ENCODE peak calls at places on chromosomes 11 and 22, in seven cellular contexts. Y is IMR-90, D is kidney, B is A549, N is stomach, E is adrenal gland, J is sigmoid colon. U is an unnamed sample.
A peak's percentile ranks its signal among the peaks of the same experiment; 100 is the strongest.

GRCh38 chr11:66150725-66151124 is 80.7 kb downstream of the PACS1 start:
- DNase-seq in Y (no peak), D (no peak), B (no peak), N (no peak), E (no peak), J (no peak), U (no peak)

GRCh38 chr11:132082566-132082965 is 712.2 kb downstream of the NTM start:
- DNase-seq in Y (no peak), D (no peak), B (no peak), N (no peak), E (no peak), J (no peak), U (no peak)

GRCh38 chr22:35705141-35705540 is 12.5 kb upstream of the APOL5 start:
- DNase-seq in Y (peak; percentile 95), D (no peak), B (no peak), N (no peak), E (no peak), J (no peak), U (no peak)

GRCh38 chr22:42425989-42426355 is 6.2 kb downstream of the NFAM1 start:
- DNase-seq in Y (no peak), D (no peak), B (no peak), N (no peak), E (no peak), J (no peak), U (no peak)

GRCh38 chr11:102603091-102603490 is 22.0 kb downstream of the MMP20 start:
- DNase-seq in Y (peak; percentile 73), D (no peak), B (no peak), N (no peak), E (no peak), J (no peak), U (no peak)

GRCh38 chr11:35182317-35182939 is 43.5 kb downstream of the CD44 start:
- DNase-seq in Y (no peak), D (no peak), B (no peak), N (no peak), E (no peak), J (no peak), U (no peak)

GRCh38 chr11:124745835-124746620 is 6.0 kb downstream of the VSIG2 start:
- DNase-seq in Y (no peak), D (peak; percentile 85), B (peak; percentile 24), N (no peak), E (no peak), J (no peak), U (peak; percentile 87)

GRCh38 chr22:20429254-20430100 is 8.1 kb downstream of the SCARF2 start:
- DNase-seq in Y (no peak), D (peak; percentile 86), B (no peak), N (peak; percentile 83), E (peak; percentile 63), J (peak; percentile 67), U (peak; percentile 96)

GRCh38 chr11:77244277-77245014 is 57.0 kb downstream of the GDPD4 start:
- DNase-seq in Y (peak; percentile 85), D (no peak), B (peak; percentile 24), N (no peak), E (no peak), J (no peak), U (no peak)

GRCh38 chr11:111561801-111562325 is 21.3 kb downstream of the LAYN start:
- DNase-seq in Y (peak; percentile 86), D (no peak), B (peak; percentile 45), N (no peak), E (no peak), J (no peak), U (no peak)

GRCh38 chr11:18878211-18878610 is 61.0 kb downstream of the MRGPRX1 start:
- DNase-seq in Y (no peak), D (no peak), B (no peak), N (no peak), E (no peak), J (no peak), U (no peak)

GRCh38 chr11:15291885-15292284 is 177.2 kb downstream of the INSC start:
- DNase-seq in Y (no peak), D (no peak), B (no peak), N (no peak), E (no peak), J (no peak), U (no peak)

GRCh38 chr22:31730344-31730711 is 19.6 kb downstream of the PRR14L start:
- DNase-seq in Y (no peak), D (no peak), B (no peak), N (no peak), E (no peak), J (no peak), U (no peak)

GRCh38 chr11:33704240-33705002 is 3.8 kb upstream of the C11orf91 start:
- DNase-seq in Y (no peak), D (no peak), B (no peak), N (no peak), E (no peak), J (no peak), U (no peak)

GRCh38 chr11:86983071-86983488 is 27.9 kb upstream of the FZD4 start:
- DNase-seq in Y (no peak), D (no peak), B (no peak), N (peak; percentile 50), E (peak; percentile 74), J (no peak), U (no peak)

GRCh38 chr22:38461414-38462081 is 6.3 kb upstream of the KDELR3 start:
- DNase-seq in Y (peak; percentile 81), D (peak; percentile 93), B (peak; percentile 81), N (peak; percentile 84), E (peak; percentile 92), J (peak; percentile 85), U (peak; percentile 99)

GRCh38 chr22:24952837-24953293 is 349 bp downstream of the KIAA1671 start:
- DNase-seq in Y (peak; percentile 7), D (peak; percentile 86), B (peak; percentile 67), N (peak; percentile 61), E (peak; percentile 87), J (peak; percentile 78), U (peak; percentile 90)

GRCh38 chr11:61839742-61840141 is 11.6 kb downstream of the FADS2 start:
- DNase-seq in Y (no peak), D (no peak), B (no peak), N (no peak), E (no peak), J (no peak), U (no peak)
- H3K4me1 ChIP-seq in Y (peaks cover 3% of the 10 kb centered on the region), D (peaks cover 5% of the 10 kb centered on the region), B (peaks cover 15% of the 10 kb centered on the region), N (no peaks in the 10 kb centered on the region), E (peaks cover 36% of the 10 kb centered on the region), J (no peaks in the 10 kb centered on the region), U (no peaks in the 10 kb centered on the region)

DNA sequence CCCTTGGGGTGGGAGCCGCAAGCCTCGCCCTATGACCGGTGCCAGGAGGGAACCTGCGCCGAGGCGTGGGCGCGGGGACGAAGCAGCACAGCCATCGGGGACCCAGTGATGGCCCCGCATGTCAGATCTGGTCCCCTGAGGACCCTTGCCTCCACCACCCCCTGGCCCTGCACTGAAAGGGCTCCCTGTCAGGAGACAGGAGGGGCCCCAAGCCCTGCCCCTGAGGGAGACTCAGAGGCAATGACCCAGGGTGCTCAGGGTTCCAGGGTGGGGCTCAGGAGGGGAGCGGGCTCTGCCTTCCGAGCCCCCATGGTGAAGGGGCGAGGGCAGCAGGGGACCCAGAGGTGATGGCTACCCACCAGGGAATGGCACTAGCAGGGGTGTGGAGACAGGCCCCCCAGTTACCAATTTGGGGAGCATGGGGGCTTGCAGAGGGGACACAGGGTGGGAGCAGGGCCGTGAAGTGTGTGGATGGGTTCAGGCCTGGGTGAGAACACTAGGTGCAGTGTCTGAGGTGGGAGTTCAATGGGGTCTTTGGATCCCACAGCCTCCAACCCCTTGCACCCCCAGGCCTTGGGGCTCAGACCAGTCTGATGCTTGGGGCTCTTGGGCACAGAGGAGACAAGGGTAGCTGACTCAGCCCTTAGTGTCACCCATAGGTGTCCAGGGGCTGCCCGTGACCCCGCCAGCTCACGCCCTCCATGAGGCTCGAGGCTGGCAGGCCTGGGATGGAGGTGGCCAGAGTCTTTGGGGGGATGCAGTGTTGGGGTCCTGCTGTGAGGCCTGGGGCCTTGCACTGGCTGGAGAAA is 499 bp downstream of the LRRC56 start:
- DNase-seq in Y (no peak), D (peak; percentile 70), B (no peak), N (no peak), E (no peak), J (peak; percentile 60), U (no peak)
- H3K4me3 ChIP-seq in Y (peak overlapping the region; percentile 34), D (peak overlapping the region; percentile 40), B (no peak overlapping the region), N (peak overlapping the region; percentile 91), E (no peak overlapping the region), J (no peak overlapping the region), U (peak overlapping the region; percentile 77)

GRCh38 chr11:64813826-64814225 is 3.5 kb upstream of the MEN1 start:
- DNase-seq in Y (no peak), D (no peak), B (no peak), N (no peak), E (no peak), J (no peak), U (no peak)

GRCh38 chr11:64809781-64810241 is 540 bp downstream of the MEN1 start:
- DNase-seq in Y (no peak), D (peak; percentile 83), B (no peak), N (peak; percentile 65), E (peak; percentile 64), J (no peak), U (peak; percentile 89)

GRCh38 chr11:64810271-64810890 is at the start of gene MEN1:
- DNase-seq in Y (peak; percentile 93), D (peak; percentile 98), B (peak; percentile 96), N (peak; percentile 97), E (peak; percentile 98), J (peak; percentile 98), U (peak; percentile 99)

GRCh38 chr11:64814712-64815187 is 4.4 kb upstream of the MEN1 start:
- DNase-seq in Y (no peak), D (no peak), B (no peak), N (no peak), E (no peak), J (no peak), U (no peak)

DNA sequence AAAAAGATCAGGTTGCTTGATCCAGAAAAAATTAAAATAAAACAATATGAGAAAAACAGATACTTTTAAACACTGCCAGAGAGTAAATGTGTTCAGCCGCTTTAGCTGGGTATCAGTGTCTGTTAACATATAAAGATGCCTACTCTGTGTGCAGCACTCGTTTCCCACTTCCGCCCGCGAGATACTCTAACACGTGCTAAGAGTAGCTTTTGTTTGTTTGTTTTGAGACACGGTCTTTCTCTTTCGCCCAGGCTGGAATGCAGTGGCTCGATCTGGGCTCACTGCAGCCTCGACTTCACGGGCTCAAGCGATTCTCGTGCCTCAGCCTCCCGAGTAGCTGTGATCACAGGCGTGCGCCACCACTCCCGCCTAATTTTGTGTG is 531 bp upstream of the MEN1 start:
- DNase-seq in Y (no peak), D (peak; percentile 80), B (no peak), N (peak; percentile 32), E (peak; percentile 67), J (peak; percentile 65), U (no peak)
- H3K27ac ChIP-seq in Y (no peak overlapping the region), D (no peak overlapping the region), B (peak overlapping the region; percentile 57), N (peak overlapping the region; percentile 87), E (no peak overlapping the region), J (peak overlapping the region; percentile 81), U (no peak overlapping the region)

GRCh38 chr11:128687321-128687720 is 6.6 kb upstream of the FLI1 start:
- DNase-seq in Y (no peak), D (peak; percentile 82), B (no peak), N (no peak), E (no peak), J (no peak), U (peak; percentile 87)

GRCh38 chr11:128685383-128686044 is 8.4 kb upstream of the FLI1 start:
- DNase-seq in Y (no peak), D (peak; percentile 43), B (no peak), N (no peak), E (no peak), J (no peak), U (no peak)

GRCh38 chr11:128686045-128686741 is 7.7 kb upstream of the FLI1 start:
- DNase-seq in Y (no peak), D (peak; percentile 52), B (no peak), N (no peak), E (no peak), J (no peak), U (peak; percentile 81)

GRCh38 chr11:128688031-128688713 is 5.7 kb upstream of the FLI1 start:
- DNase-seq in Y (no peak), D (peak; percentile 67), B (no peak), N (no peak), E (no peak), J (no peak), U (peak; percentile 73)

GRCh38 chr11:128686745-128687177 is 7.1 kb upstream of the FLI1 start:
- DNase-seq in Y (peak; percentile 50), D (peak; percentile 90), B (peak; percentile 15), N (peak; percentile 52), E (no peak), J (peak; percentile 70), U (peak; percentile 80)
- H3K4me1 ChIP-seq in Y (peaks cover 2% of the 10 kb centered on the region), D (peaks cover 9% of the 10 kb centered on the region), B (no peaks in the 10 kb centered on the region), N (peaks cover 34% of the 10 kb centered on the region), E (no peaks in the 10 kb centered on the region), J (no peaks in the 10 kb centered on the region), U (peaks cover 2% of the 10 kb centered on the region)